ENCODE peak calls at places on chromosomes 2 and 18, in nine cellular contexts. Q is foreskin fibroblast, V is A549, U is fibroblast of lung, C is heart right ventricle, E is lower lobe of right lung, L is adrenal gland, W is IMR-90, B is psoas muscle. S is an unnamed sample.

GRCh38 chr2:84077504-84077903 is 381.6 kb downstream of the SUCLG1 start:
- DNase-seq in C (no peak), W (no peak), Q (no peak), E (no peak), L (peak), V (no peak), B (no peak), U (peak), S (no peak)

GRCh38 chr2:129375587-129375986 is 603.9 kb upstream of the RAB6C start:
- DNase-seq in U (no peak), L (no peak), Q (no peak), C (no peak), W (no peak), B (no peak), V (no peak), E (no peak), S (no peak)

GRCh38 chr18:2811416-2811815 is 35.4 kb upstream of the EMILIN2 start:
- DNase-seq in L (no peak), B (no peak), V (no peak), C (no peak), W (no peak), Q (no peak), E (no peak), U (no peak), S (no peak)

GRCh38 chr2:30293303-30293912 is 62.1 kb downstream of the LBH start:
- DNase-seq in W (peak), V (peak), Q (peak), L (no peak), B (no peak), E (no peak), C (no peak), U (peak), S (peak)

GRCh38 chr18:23661735-23662308 is 889 bp downstream of the ANKRD29 start:
- DNase-seq in U (no peak), V (no peak), Q (no peak), L (no peak), C (no peak), W (no peak), B (no peak), E (no peak), S (no peak)

GRCh38 chr2:46977266-46977665 is 61.7 kb upstream of the MCFD2 start:
- DNase-seq in B (no peak), E (no peak), W (no peak), U (no peak), L (no peak), Q (no peak), C (no peak), V (no peak), S (no peak)

GRCh38 chr2:224930124-224930523 is 112.1 kb downstream of the DOCK10 start:
- DNase-seq in Q (no peak), B (no peak), W (no peak), U (no peak), E (no peak), L (no peak), V (no peak), C (no peak), S (no peak)

GRCh38 chr2:73101626-73102256 is 11.0 kb downstream of the RAB11FIP5 start:
- DNase-seq in V (no peak), E (no peak), C (no peak), L (no peak), W (no peak), U (no peak), B (no peak), Q (no peak), S (no peak)

GRCh38 chr18:22115573-22115972 is 53.8 kb upstream of the GATA6 start:
- DNase-seq in L (no peak), V (no peak), C (peak), E (no peak), U (no peak), W (no peak), Q (no peak), B (no peak), S (no peak)

GRCh38 chr2:104909317-104909716 is 55.4 kb downstream of the POU3F3 start:
- DNase-seq in W (no peak), V (no peak), E (no peak), C (no peak), L (no peak), U (no peak), Q (no peak), B (no peak), S (no peak)

GRCh38 chr2:96325884-96326255 is 753 bp downstream of the ITPRIPL1 start:
- DNase-seq in V (no peak), B (no peak), E (no peak), W (no peak), U (no peak), C (no peak), Q (no peak), L (no peak), S (no peak)

GRCh38 chr2:95353613-95354468 is 48.7 kb upstream of the FAHD2A start:
- DNase-seq in L (no peak), V (no peak), W (no peak), C (no peak), Q (no peak), E (no peak), B (no peak), U (no peak), S (no peak)

GRCh38 chr2:120253021-120253882 is 600 bp downstream of the RALB start:
- DNase-seq in Q (peak), C (peak), B (peak), E (peak), U (peak), L (peak), V (peak), W (peak), S (no peak)

GRCh38 chr2:11373096-11373495 is 28.7 kb upstream of the ROCK2 start:
- DNase-seq in E (no peak), W (no peak), V (no peak), B (no peak), U (no peak), C (no peak), L (no peak), Q (no peak), S (no peak)

GRCh38 chr18:77486985-77487384 is 237.3 kb downstream of the GALR1 start:
- DNase-seq in U (no peak), Q (no peak), L (no peak), V (no peak), C (no peak), B (no peak), W (no peak), E (no peak), S (no peak)

GRCh38 chr18:22429564-22429963 is 11.8 kb upstream of the CTAGE1 start:
- DNase-seq in Q (no peak), U (no peak), B (no peak), V (no peak), L (no peak), C (no peak), W (no peak), E (no peak), S (no peak)

GRCh38 chr2:231069379-231070054 is 12.8 kb downstream of the PSMD1 start:
- DNase-seq in L (no peak), B (no peak), W (peak), E (no peak), U (peak), Q (peak), V (no peak), C (no peak), S (no peak)

GRCh38 chr2:79947751-79948150 is 356.8 kb downstream of the LRRTM1 start:
- DNase-seq in W (no peak), C (no peak), B (no peak), L (no peak), E (no peak), U (no peak), Q (no peak), V (no peak), S (no peak)

GRCh38 chr2:120669121-120669952 is 66.3 kb upstream of the GLI2 start:
- DNase-seq in U (peak), C (no peak), W (peak), E (peak), L (no peak), Q (peak), V (no peak), B (no peak), S (peak)

GRCh38 chr2:106030287-106031268 is 163.5 kb downstream of the UXS1 start:
- DNase-seq in C (peak), U (peak), Q (peak), E (no peak), W (peak), B (peak), L (no peak), V (no peak), S (peak)

GRCh38 chr2:128520787-128521186 is 202.1 kb upstream of the HS6ST1 start:
- DNase-seq in Q (no peak), E (no peak), C (no peak), U (no peak), L (no peak), B (no peak), V (no peak), W (no peak), S (no peak)

GRCh38 chr2:239436669-239437325 is 36.0 kb upstream of the HDAC4 start:
- DNase-seq in C (no peak), U (no peak), E (no peak), L (no peak), Q (no peak), V (no peak), B (no peak), W (no peak), S (no peak)

GRCh38 chr2:27445615-27446014 is 3.4 kb downstream of the KRTCAP3 start:
- DNase-seq in L (no peak), W (no peak), E (no peak), V (no peak), Q (no peak), U (no peak), B (no peak), C (no peak), S (no peak)
- H3K4me3 ChIP-seq in L (no peak), W (no peak), E (no peak), V (no peak), Q (no peak), U (no peak), B (no peak), C (no peak), S (no peak)

GRCh38 chr2:68266655-68267054 is 14.3 kb upstream of the PPP3R1 start:
- DNase-seq in W (no peak), C (no peak), B (no peak), U (no peak), Q (no peak), E (no peak), L (no peak), V (no peak), S (no peak)
- TF ChIP-seq CTCF in W (no peak), C (no peak), B (no peak), U (no peak), Q (no peak), E (no peak), L (no peak), V (no peak), S (no peak)

DNA sequence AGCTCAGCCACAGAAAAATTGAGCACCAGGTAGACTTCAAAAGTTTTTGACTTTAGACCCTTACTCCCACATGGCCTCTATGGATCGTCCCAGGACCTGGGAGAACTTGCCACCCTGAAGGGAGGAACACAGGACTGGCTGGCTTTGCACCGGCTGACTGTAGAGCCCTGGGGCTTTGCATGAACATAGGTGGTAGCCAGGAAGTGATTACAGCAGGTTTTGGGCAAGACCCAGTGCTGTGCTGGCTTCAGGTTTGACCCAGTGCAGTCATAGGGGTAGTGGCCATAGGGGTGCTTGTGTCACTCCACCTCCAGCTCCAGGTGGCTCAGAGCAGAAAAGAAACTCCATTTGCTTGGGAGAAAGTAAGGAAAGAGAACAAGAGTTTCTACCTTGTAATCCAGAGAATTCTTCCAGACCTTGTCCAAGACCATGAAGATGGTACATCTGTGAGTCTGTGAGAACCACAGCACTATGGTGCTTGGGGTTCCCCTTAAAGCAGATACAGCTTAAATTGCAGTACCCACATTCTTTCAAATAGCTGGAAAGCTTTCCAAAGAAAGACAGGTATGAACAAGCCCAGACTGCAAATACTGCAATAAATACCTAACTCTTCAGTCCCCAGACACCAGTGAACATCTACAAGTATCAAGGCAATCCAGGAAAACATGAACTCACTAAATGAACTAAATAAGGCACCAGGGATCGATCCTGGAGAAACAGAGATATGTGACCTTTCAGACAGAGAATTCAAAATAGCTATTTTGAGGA is 13.0 kb upstream of the SESTD1 start:
- DNase-seq in C (no peak), W (no peak), B (no peak), Q (no peak), V (no peak), U (no peak), E (no peak), L (no peak), S (no peak)
- H3K4me3 ChIP-seq in C (no peak), W (no peak), B (no peak), Q (no peak), V (no peak), U (no peak), E (no peak), L (no peak), S (no peak)

DNA sequence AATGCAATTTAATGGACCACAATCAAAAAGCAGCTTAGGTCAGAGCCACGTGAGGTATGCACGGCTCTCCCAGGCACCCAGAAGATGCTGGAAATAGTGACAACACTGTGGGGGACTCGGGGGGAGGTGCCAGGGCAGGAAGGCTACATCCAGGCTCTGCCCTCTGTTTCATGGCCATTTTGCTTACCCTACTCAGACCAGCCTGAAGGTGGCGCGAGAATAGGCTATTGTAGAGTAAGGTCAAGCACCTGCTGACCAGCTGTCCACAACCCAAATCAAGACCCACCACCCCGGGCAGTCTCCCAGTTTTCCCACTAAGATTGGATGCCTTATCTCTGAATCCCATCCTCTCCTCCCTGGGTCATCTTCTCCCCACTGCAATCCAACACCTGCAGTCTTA is 115.7 kb downstream of the VIT start:
- DNase-seq in C (no peak), U (no peak), L (no peak), Q (no peak), W (no peak), V (peak), B (no peak), E (no peak), S (no peak)
- TF ChIP-seq CTCF in C (no peak), U (no peak), L (no peak), Q (peak), W (peak), V (no peak), B (no peak), E (no peak), S (peak)

GRCh38 chr18:65057439-65058083 is 693.3 kb upstream of the CDH7 start:
- DNase-seq in Q (no peak), E (no peak), V (no peak), C (no peak), W (no peak), L (no peak), B (no peak), U (no peak), S (no peak)
- H3K4me3 ChIP-seq in Q (no peak), E (peak), V (peak), C (peak), W (no peak), L (peak), B (no peak), U (no peak), S (no peak)

GRCh38 chr2:148764820-148765219 is 110.2 kb upstream of the KIF5C start:
- DNase-seq in C (no peak), E (no peak), L (no peak), V (no peak), B (no peak), W (no peak), Q (no peak), U (no peak), S (no peak)
- TF ChIP-seq CTCF in C (no peak), E (no peak), L (no peak), V (no peak), B (no peak), W (no peak), Q (no peak), U (no peak), S (no peak)

DNA sequence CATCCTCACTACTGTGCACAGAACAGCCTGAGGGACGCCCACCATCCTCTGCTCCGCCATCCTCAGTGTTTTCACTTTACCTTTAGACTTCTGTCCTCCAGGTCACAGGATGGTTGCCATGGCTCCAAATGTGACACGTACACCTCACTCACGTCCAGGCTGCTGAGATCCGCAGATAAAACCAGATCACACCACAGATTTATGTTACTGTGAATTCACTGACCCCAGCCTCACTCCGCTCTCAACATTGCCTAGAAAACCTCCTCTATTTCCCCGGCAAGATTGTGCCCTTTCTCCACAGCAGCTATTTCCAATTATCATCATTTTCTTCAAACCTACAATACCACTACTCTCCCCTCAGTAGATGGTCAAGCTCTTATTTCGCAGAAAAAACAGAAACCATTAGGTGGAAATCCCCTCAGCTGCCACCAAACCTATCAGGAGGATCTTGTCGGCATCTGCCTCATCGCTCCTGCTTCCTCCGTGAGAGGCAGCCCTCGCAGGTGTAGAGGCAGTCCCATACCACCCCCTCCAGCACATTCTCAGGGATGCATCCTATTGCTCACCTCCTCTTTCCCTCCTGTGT is 49.8 kb upstream of the SLC1A4 start:
- DNase-seq in Q (no peak), V (no peak), E (no peak), C (no peak), W (no peak), L (no peak), U (no peak), B (no peak), S (no peak)
- H3K4me3 ChIP-seq in Q (no peak), V (no peak), E (no peak), C (no peak), W (no peak), L (no peak), U (no peak), B (no peak), S (no peak)

GRCh38 chr2:177161741-177162440 is 50.7 kb upstream of the HNRNPA3 start:
- DNase-seq in B (no peak), Q (no peak), W (peak), E (no peak), C (no peak), L (no peak), V (no peak), U (peak), S (no peak)
- TF ChIP-seq CTCF in B (peak), Q (peak), W (peak), E (peak), C (peak), L (peak), V (peak), U (peak), S (peak)

GRCh38 chr2:136052374-136053362 is 65.3 kb downstream of the CXCR4 start:
- DNase-seq in L (no peak), C (no peak), W (no peak), Q (no peak), E (no peak), V (no peak), B (no peak), U (no peak), S (no peak)
- H3K4me3 ChIP-seq in L (no peak), C (no peak), W (no peak), Q (no peak), E (no peak), V (no peak), B (no peak), U (no peak), S (no peak)